ENCODE peak calls at places on chromosome 1, in nine cellular contexts. J, K, B, I, X, F, D, Z and E are unnamed samples.
A peak's percentile ranks its signal among the peaks of the same experiment; 100 is the strongest.

GRCh38 chr1:221430133-221430960 is 311.5 kb downstream of the DUSP10 start:
- DNase-seq in F (peak; percentile 49), K (no peak), D (no peak), B (peak; percentile 32), X (no peak), I (peak; percentile 39), Z (no peak), J (peak; percentile 44), E (no peak)

GRCh38 chr1:152398812-152399698 is 15.0 kb downstream of the CRNN start:
- DNase-seq in X (no peak), F (no peak), Z (peak; percentile 54), B (no peak), K (peak; percentile 44), D (peak; percentile 2), J (no peak), I (peak; percentile 88), E (no peak)

GRCh38 chr1:187445066-187445465 is 616.3 kb downstream of the PLA2G4A start:
- DNase-seq in K (no peak), F (no peak), D (no peak), B (no peak), X (no peak), J (peak; percentile 12), I (no peak), Z (no peak), E (no peak)

GRCh38 chr1:73604739-73605138 is 593.2 kb downstream of the LRRIQ3 start:
- DNase-seq in X (no peak), D (no peak), K (no peak), I (peak; percentile 4), J (no peak), F (peak; percentile 77), B (no peak), Z (peak; percentile 40), E (no peak)

GRCh38 chr1:15950763-15951295 is 25.1 kb downstream of the ZBTB17 start:
- DNase-seq in I (no peak), X (no peak), J (peak; percentile 42), D (no peak), F (peak; percentile 76), Z (no peak), K (no peak), B (no peak), E (peak; percentile 78)

GRCh38 chr1:167517535-167518330 is 596 bp downstream of the CD247 start:
- DNase-seq in K (no peak), F (no peak), X (no peak), D (no peak), J (no peak), Z (peak; percentile 34), B (no peak), I (no peak), E (no peak)

GRCh38 chr1:87968259-87968955 is 639.7 kb downstream of the LMO4 start:
- DNase-seq in I (peak; percentile 56), Z (peak; percentile 37), K (no peak), B (peak; percentile 66), F (peak; percentile 96), X (peak; percentile 40), J (peak; percentile 69), D (no peak), E (peak; percentile 17)

GRCh38 chr1:220966874-220967631 is 87.8 kb downstream of the HLX start:
- DNase-seq in B (peak; percentile 27), Z (no peak), K (no peak), J (peak; percentile 46), D (peak; percentile 75), I (no peak), X (no peak), F (no peak), E (no peak)

GRCh38 chr1:9439074-9439761 is 100.0 kb upstream of the SLC25A33 start:
- DNase-seq in K (no peak), X (no peak), Z (no peak), F (peak; percentile 22), I (no peak), D (no peak), B (no peak), J (no peak), E (no peak)

GRCh38 chr1:69404486-69404885 is 163.2 kb upstream of the LRRC7 start:
- DNase-seq in Z (no peak), B (no peak), F (no peak), K (no peak), X (no peak), D (peak; percentile 16), J (no peak), I (no peak), E (no peak)

GRCh38 chr1:203870256-203870655 is 8.9 kb downstream of the SNRPE start:
- DNase-seq in F (no peak), K (no peak), Z (peak; percentile 54), I (no peak), X (no peak), D (no peak), J (peak; percentile 31), B (peak; percentile 28), E (no peak)

GRCh38 chr1:98221926-98222325 is 301.1 kb upstream of the DPYD start:
- DNase-seq in I (no peak), D (no peak), K (no peak), Z (no peak), F (peak; percentile 76), J (no peak), B (no peak), X (no peak), E (no peak)

GRCh38 chr1:67784545-67785186 is 48.6 kb downstream of the GNG12 start:
- DNase-seq in D (no peak), X (no peak), K (no peak), I (no peak), F (peak; percentile 49), B (no peak), Z (no peak), J (peak; percentile 27), E (no peak)
- H3K4me1 ChIP-seq in D (no peaks in the 10 kb centered on the region), X (no peaks in the 10 kb centered on the region), K (peaks cover 42% of the 10 kb centered on the region), I (no peaks in the 10 kb centered on the region), F (peaks cover 46% of the 10 kb centered on the region), B (peaks cover 9% of the 10 kb centered on the region), Z (no peaks in the 10 kb centered on the region), J (peaks cover 13% of the 10 kb centered on the region), E (peaks cover 4% of the 10 kb centered on the region)

GRCh38 chr1:83717785-83718184 is 281.1 kb downstream of the TTLL7 start:
- DNase-seq in J (no peak), Z (no peak), F (no peak), X (no peak), B (no peak), D (no peak), I (no peak), K (no peak), E (no peak)

GRCh38 chr1:83716641-83717040 is 282.3 kb downstream of the TTLL7 start:
- DNase-seq in I (no peak), J (no peak), X (no peak), D (peak; percentile 59), K (no peak), B (no peak), F (no peak), Z (no peak), E (no peak)

GRCh38 chr1:83715550-83715949 is 283.4 kb downstream of the TTLL7 start:
- DNase-seq in B (no peak), Z (no peak), X (no peak), K (no peak), F (no peak), D (no peak), J (no peak), I (no peak), E (no peak)

GRCh38 chr1:83718338-83718737 is 280.6 kb downstream of the TTLL7 start:
- DNase-seq in I (no peak), B (no peak), X (no peak), K (no peak), F (no peak), Z (no peak), J (no peak), D (no peak), E (no peak)
- H3K4me2 ChIP-seq in I (no peak overlapping the region), B (no peak overlapping the region), X (no peak overlapping the region), K (no peak overlapping the region), F (no peak overlapping the region), Z (no peak overlapping the region), J (no peak overlapping the region), D (no peak overlapping the region), E (no peak overlapping the region)

GRCh38 chr1:12600335-12600734 is 17.7 kb downstream of the DHRS3 start:
- DNase-seq in J (no peak), D (no peak), I (no peak), K (no peak), X (no peak), Z (no peak), F (no peak), B (no peak), E (no peak)
- H3K4me1 ChIP-seq in J (peaks cover 37% of the 10 kb centered on the region), D (no peaks in the 10 kb centered on the region), I (peaks cover 51% of the 10 kb centered on the region), K (peaks cover 87% of the 10 kb centered on the region), X (no peaks in the 10 kb centered on the region), Z (peaks cover 76% of the 10 kb centered on the region), F (peaks cover 59% of the 10 kb centered on the region), B (peaks cover 31% of the 10 kb centered on the region), E (peaks cover 66% of the 10 kb centered on the region)

GRCh38 chr1:155978325-155978972 is at the start of gene ARHGEF2:
- DNase-seq in K (peak; percentile 89), J (peak; percentile 64), I (peak; percentile 97), X (peak; percentile 94), F (peak; percentile 50), Z (peak; percentile 71), D (peak; percentile 95), B (peak; percentile 67), E (peak; percentile 76)
- H3K4me2 ChIP-seq in K (peak within 1 kb of the TSS; percentile 93), J (peak within 1 kb of the TSS; percentile 98), I (peak within 1 kb of the TSS; percentile 82), X (peak within 1 kb of the TSS; percentile 81), F (peak within 1 kb of the TSS; percentile 78), Z (peak within 1 kb of the TSS; percentile 90), D (peak within 1 kb of the TSS; percentile 91), B (peak within 1 kb of the TSS; percentile 96), E (peak within 1 kb of the TSS; percentile 82)

GRCh38 chr1:198491596-198491995 is 48.9 kb downstream of the ATP6V1G3 start:
- DNase-seq in I (no peak), F (peak; percentile 73), X (no peak), K (no peak), D (no peak), Z (no peak), J (no peak), B (no peak), E (no peak)
- H3K4me1 ChIP-seq in I (no peaks in the 10 kb centered on the region), F (peaks cover 18% of the 10 kb centered on the region), X (no peaks in the 10 kb centered on the region), K (peaks cover 15% of the 10 kb centered on the region), D (no peaks in the 10 kb centered on the region), Z (peaks cover 36% of the 10 kb centered on the region), J (peaks cover 17% of the 10 kb centered on the region), B (peaks cover 12% of the 10 kb centered on the region), E (no peaks in the 10 kb centered on the region)

DNA sequence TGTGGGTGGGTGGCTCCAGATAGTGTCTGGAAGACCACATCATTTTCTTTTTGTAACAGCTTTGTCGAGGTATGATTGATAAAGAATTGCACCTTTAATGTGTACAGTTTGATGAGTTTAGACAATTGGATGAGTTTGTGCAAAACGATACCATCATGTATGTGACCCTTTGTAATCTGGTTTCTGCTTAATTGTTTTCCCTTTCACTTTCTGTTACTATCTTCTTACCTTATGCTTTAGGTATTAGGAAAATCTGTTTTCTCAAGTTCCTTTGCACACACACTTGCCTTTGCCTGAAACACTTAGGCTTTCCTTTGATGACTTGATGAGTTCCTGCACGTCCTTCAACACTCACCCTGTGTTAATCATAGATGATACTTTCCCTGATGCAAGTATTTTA is 6.8 kb downstream of the OR10Z1 start:
- DNase-seq in B (no peak), F (no peak), J (no peak), D (no peak), K (no peak), X (no peak), Z (no peak), I (no peak), E (no peak)
- H3K4me2 ChIP-seq in B (no peak overlapping the region), F (no peak overlapping the region), J (no peak overlapping the region), D (no peak overlapping the region), K (no peak overlapping the region), X (no peak overlapping the region), Z (no peak overlapping the region), I (no peak overlapping the region), E (no peak overlapping the region)